ENCODE peak calls at places on chromosomes 5 and 9, in six cellular contexts. P is IMR-90, E is endothelial cell of umbilical vein, I is breast epithelium, T is tibial nerve, F is uterus. N is an unnamed sample.

GRCh38 chr9:35666045-35666444 is 1.1 kb upstream of the ARHGEF39 start:
- DNase-seq in F (peak; percentile 26), E (no peak), P (no peak), I (no peak), T (no peak), N (no peak)

GRCh38 chr9:129783516-129784361 is 19.2 kb upstream of the TOR1B start:
- DNase-seq in I (peak; percentile 63), P (peak; percentile 75), F (peak; percentile 77), T (peak; percentile 86), E (peak; percentile 62), N (peak; percentile 84)

GRCh38 chr5:58114324-58114723 is 345.6 kb downstream of the PLK2 start:
- DNase-seq in P (peak; percentile 84), E (no peak), I (no peak), F (no peak), T (no peak), N (no peak)

GRCh38 chr5:135973323-135974018 is 18.7 kb upstream of the LECT2 start:
- DNase-seq in T (peak; percentile 76), P (peak; percentile 75), E (no peak), I (no peak), F (no peak), N (no peak)

GRCh38 chr5:67475489-67475888 is 278.9 kb upstream of the CD180 start:
- DNase-seq in T (no peak), E (no peak), P (no peak), F (no peak), I (no peak), N (no peak)

GRCh38 chr5:138784590-138784989 is 31.4 kb downstream of the CTNNA1 start:
- DNase-seq in I (no peak), E (no peak), F (no peak), P (peak; percentile 48), T (no peak), N (no peak)

GRCh38 chr5:66356011-66356565 is 212.0 kb downstream of the SREK1 start:
- DNase-seq in T (no peak), E (no peak), F (no peak), I (no peak), P (peak; percentile 1), N (no peak)

GRCh38 chr5:172144291-172144815 is 43.7 kb downstream of the STK10 start:
- DNase-seq in F (no peak), I (no peak), E (no peak), T (peak; percentile 20), P (peak; percentile 41), N (no peak)

GRCh38 chr9:17075758-17076485 is 58.9 kb upstream of the CNTLN start:
- DNase-seq in E (no peak), T (no peak), I (no peak), P (no peak), F (no peak), N (no peak)

GRCh38 chr5:78533356-78533755 is 115.2 kb downstream of the LHFPL2 start:
- DNase-seq in T (no peak), I (no peak), P (peak; percentile 38), F (no peak), E (peak; percentile 66), N (no peak)

GRCh38 chr9:133699546-133699945 is 38.6 kb downstream of the SARDH start:
- DNase-seq in P (no peak), E (no peak), T (no peak), I (no peak), F (no peak), N (no peak)

GRCh38 chr9:28207657-28208056 is 634.4 kb upstream of the C9orf72 start:
- DNase-seq in T (no peak), E (no peak), P (no peak), F (no peak), I (no peak), N (no peak)

GRCh38 chr5:21236896-21237830 is 1249.2 kb upstream of the CDH18 start:
- DNase-seq in E (peak; percentile 62), I (no peak), T (no peak), P (no peak), F (no peak), N (no peak)

GRCh38 chr5:73967347-73967746 is 341.4 kb downstream of the ARHGEF28 start:
- DNase-seq in T (no peak), F (no peak), P (peak; percentile 25), E (no peak), I (no peak), N (no peak)

GRCh38 chr9:95502248-95502647 is 14.5 kb downstream of the PTCH1 start:
- DNase-seq in E (no peak), P (no peak), T (no peak), F (no peak), I (no peak), N (no peak)

GRCh38 chr5:33166522-33166921 is 274.2 kb upstream of the TARS1 start:
- DNase-seq in I (no peak), T (no peak), E (peak; percentile 17), F (no peak), P (no peak), N (no peak)

GRCh38 chr5:168404366-168404765 is 81.9 kb upstream of the RARS1 start:
- DNase-seq in T (no peak), F (no peak), I (peak; percentile 40), E (no peak), P (peak; percentile 92), N (no peak)

GRCh38 chr5:153831976-153832375 is 206.7 kb downstream of the FAM114A2 start:
- DNase-seq in I (no peak), F (no peak), T (no peak), P (peak; percentile 49), E (peak; percentile 4), N (no peak)

GRCh38 chr5:166178681-166179080 is 2112.8 kb upstream of the WWC1 start:
- DNase-seq in F (no peak), E (no peak), P (no peak), T (no peak), I (no peak), N (no peak)

GRCh38 chr9:136754059-136754572 is 3.9 kb downstream of the LCN8 start:
- DNase-seq in F (no peak), T (no peak), P (no peak), I (no peak), E (no peak), N (no peak)

GRCh38 chr5:110258460-110258859 is 468.0 kb downstream of the TMEM232 start:
- DNase-seq in E (no peak), P (no peak), F (no peak), T (no peak), I (no peak), N (no peak)

GRCh38 chr5:7597058-7597457 is 201.1 kb downstream of the ADCY2 start:
- DNase-seq in F (no peak), I (peak; percentile 56), E (no peak), P (no peak), T (no peak), N (no peak)

GRCh38 chr5:72231989-72232703 is 87.9 kb downstream of the MRPS27 start:
- DNase-seq in F (no peak), I (no peak), P (no peak), E (no peak), T (no peak), N (no peak)

GRCh38 chr5:135387629-135387960 is 11.4 kb downstream of the MACROH2A1 start:
- DNase-seq in F (no peak), P (no peak), I (no peak), E (no peak), T (no peak), N (no peak)

GRCh38 chr9:129400001-129400970 is 220.6 kb downstream of the C9orf50 start:
- DNase-seq in E (no peak), I (no peak), F (peak; percentile 24), P (no peak), T (no peak), N (peak; percentile 70)

GRCh38 chr5:74639538-74640449 is 734 bp downstream of the ENC1 start:
- DNase-seq in F (no peak), E (peak; percentile 57), P (peak; percentile 49), I (no peak), T (no peak), N (no peak)

GRCh38 chr9:127130661-127131538 is 8.5 kb upstream of the ANGPTL2 start:
- DNase-seq in P (peak; percentile 97), F (peak; percentile 77), I (peak; percentile 42), E (no peak), T (peak; percentile 75), N (no peak)

GRCh38 chr5:139982157-139982974 is 60.7 kb downstream of the NRG2 start:
- DNase-seq in I (peak; percentile 79), E (peak; percentile 41), F (no peak), P (peak; percentile 4), T (peak; percentile 25), N (no peak)

GRCh38 chr5:89968870-89969472 is 440.6 kb downstream of the CETN3 start:
- DNase-seq in I (peak; percentile 18), T (no peak), E (no peak), P (no peak), F (peak; percentile 19), N (no peak)

GRCh38 chr5:154211611-154212390 is 21.3 kb downstream of the GALNT10 start:
- DNase-seq in F (no peak), T (no peak), I (no peak), P (peak; percentile 79), E (no peak), N (no peak)

GRCh38 chr5:95762681-95763041 is 31.5 kb downstream of the RHOBTB3 start:
- DNase-seq in E (no peak), I (no peak), T (no peak), P (no peak), F (no peak), N (no peak)

GRCh38 chr5:151055336-151055735 is 25.5 kb downstream of the TNIP1 start:
- DNase-seq in P (no peak), T (no peak), I (no peak), E (no peak), F (no peak), N (peak; percentile 54)
- H3K36me3 ChIP-seq in P (peaks cover 44% of the 10 kb centered on the region), T (no peaks in the 10 kb centered on the region), I (no peaks in the 10 kb centered on the region), E (peaks cover 6% of the 10 kb centered on the region), F (no peaks in the 10 kb centered on the region), N (peaks cover 67% of the 10 kb centered on the region)

GRCh38 chr9:91193658-91194391 is 167.9 kb downstream of the AUH start:
- DNase-seq in P (peak; percentile 96), I (no peak), F (peak; percentile 87), E (peak; percentile 94), T (peak; percentile 75), N (peak; percentile 95)
- TF ChIP-seq POLR2A in P (peak; percentile 64), I (peak; percentile 38), F (peak; percentile 23), E (peak; percentile 40), T (peak; percentile 46), N (peak; percentile 5)

GRCh38 chr5:5454405-5454804 is 31.9 kb downstream of the ICE1 start:
- DNase-seq in T (no peak), I (no peak), P (no peak), E (no peak), F (no peak), N (no peak)

GRCh38 chr5:5456858-5457257 is 34.4 kb downstream of the ICE1 start:
- DNase-seq in P (no peak), T (no peak), F (no peak), I (no peak), E (no peak), N (no peak)

DNA sequence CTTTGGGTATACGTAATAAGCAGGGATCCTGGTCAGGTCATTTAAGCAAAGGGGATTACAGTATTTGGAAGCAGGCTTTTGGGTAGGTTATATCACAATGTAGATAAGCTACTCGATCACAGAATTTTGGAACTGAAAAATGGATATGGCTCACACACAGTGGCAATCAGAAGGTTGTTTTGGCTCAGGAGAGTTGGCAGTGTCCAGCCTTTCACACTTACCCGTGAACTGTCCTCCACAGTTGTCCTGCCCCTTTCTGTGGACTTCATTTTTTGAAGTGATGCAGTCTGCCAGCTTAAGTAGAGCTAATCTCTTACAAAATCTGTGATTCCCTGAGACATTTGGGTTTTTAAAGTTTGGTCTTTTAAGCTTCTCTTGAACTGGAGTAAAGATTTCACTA is 30.7 kb downstream of the ICE1 start:
- DNase-seq in F (no peak), T (no peak), E (no peak), P (no peak), I (no peak), N (no peak)
- H3K36me3 ChIP-seq in F (no peaks in the 10 kb centered on the region), T (peaks cover 3% of the 10 kb centered on the region), E (peaks cover 18% of the 10 kb centered on the region), P (peaks cover 28% of the 10 kb centered on the region), I (peaks cover 6% of the 10 kb centered on the region), N (peaks cover 100% of the 10 kb centered on the region)

GRCh38 chr9:72353455-72354116 is 11.4 kb downstream of the ZFAND5 start:
- DNase-seq in T (no peak), P (no peak), I (no peak), F (no peak), E (no peak), N (no peak)
- TF ChIP-seq POLR2A in T (peak; percentile 36), P (peak; percentile 43), I (no peak), F (no peak), E (no peak), N (no peak)

N was measured in spleen.